ENCODE peak calls at places on chromosomes 16 and 17, in five cellular contexts. Q is T-helper 1 cell, M is caudate nucleus, K is AG08395, Z is Daoy. S is an unnamed sample.

GRCh38 chr16:11401161-11402050 is 56.1 kb downstream of the RMI2 start:
- DNase-seq in Q (no peak), M (no peak), K (no peak), Z (no peak), S (no peak)

GRCh38 chr17:80105762-80106161 is 4.4 kb downstream of the GAA start:
- DNase-seq in Q (no peak), M (no peak), K (peak), Z (no peak), S (no peak)

GRCh38 chr16:28877642-28877975 is 679 bp upstream of the ATP2A1 start:
- DNase-seq in Q (no peak), M (no peak), K (no peak), Z (no peak), S (no peak)

GRCh38 chr17:76793775-76794174 is 55.9 kb downstream of the MFSD11 start:
- DNase-seq in Q (no peak), M (no peak), K (peak), Z (peak), S (no peak)

GRCh38 chr16:57601801-57602478 is 26.5 kb upstream of the ADGRG1 start:
- DNase-seq in Q (no peak), M (no peak), K (no peak), Z (no peak), S (peak)

GRCh38 chr16:67236551-67237395 is 9.8 kb downstream of the TMEM208 start:
- DNase-seq in Q (peak), M (peak), K (peak), Z (peak), S (peak)

GRCh38 chr17:50169121-50169764 is 3.4 kb downstream of the SGCA start:
- DNase-seq in Q (peak), M (no peak), K (peak), Z (peak), S (peak)

GRCh38 chr16:82368041-82368440 is 198.0 kb upstream of the MPHOSPH6 start:
- DNase-seq in Q (no peak), M (peak), K (peak), Z (peak), S (no peak)

GRCh38 chr17:75036643-75037268 is 10.0 kb downstream of the ATP5PD start:
- DNase-seq in Q (peak), M (no peak), K (peak), Z (peak), S (peak)

GRCh38 chr16:22646948-22647556 is 136.4 kb downstream of the NPIPB5 start:
- DNase-seq in Q (no peak), M (no peak), K (no peak), Z (no peak), S (no peak)

GRCh38 chr16:75106351-75107274 is 10.0 kb downstream of the LDHD start:
- DNase-seq in Q (no peak), M (no peak), K (no peak), Z (no peak), S (no peak)

GRCh38 chr17:38540514-38540913 is 65.2 kb downstream of the SRCIN1 start:
- DNase-seq in Q (no peak), M (no peak), K (no peak), Z (no peak), S (no peak)

GRCh38 chr16:88202207-88202745 is 180.5 kb upstream of the ZNF469 start:
- DNase-seq in Q (no peak), M (no peak), K (no peak), Z (no peak), S (no peak)

GRCh38 chr17:41103896-41104295 is 1.3 kb upstream of the KRTAP4-9 start:
- DNase-seq in Q (no peak), M (no peak), K (no peak), Z (no peak), S (no peak)

GRCh38 chr16:86061318-86061695 is 162.3 kb downstream of the IRF8 start:
- DNase-seq in Q (no peak), M (no peak), K (no peak), Z (no peak), S (no peak)

GRCh38 chr16:82317411-82318168 is 147.6 kb upstream of the MPHOSPH6 start:
- DNase-seq in Q (no peak), M (no peak), K (no peak), Z (no peak), S (no peak)

GRCh38 chr17:59521465-59522126 is 43.8 kb upstream of the DHX40 start:
- DNase-seq in Q (peak), M (no peak), K (peak), Z (peak), S (peak)

GRCh38 chr16:23629516-23629915 is 11.6 kb downstream of the PALB2 start:
- DNase-seq in Q (no peak), M (no peak), K (no peak), Z (no peak), S (no peak)

GRCh38 chr17:33241390-33241789 is 51.7 kb downstream of the ASIC2 start:
- DNase-seq in Q (no peak), M (no peak), K (peak), Z (peak), S (no peak)

GRCh38 chr17:5781236-5781927 is 197.1 kb upstream of the NLRP1 start:
- DNase-seq in Q (no peak), M (peak), K (no peak), Z (no peak), S (no peak)

GRCh38 chr17:78231991-78232759 is 744 bp downstream of the TMEM235 start:
- DNase-seq in Q (no peak), M (no peak), K (no peak), Z (peak), S (peak)

GRCh38 chr16:3095869-3096268 is 3.2 kb downstream of the ZSCAN10 start:
- DNase-seq in Q (peak), M (no peak), K (no peak), Z (no peak), S (no peak)

GRCh38 chr17:16027708-16028584 is 28.3 kb downstream of the TTC19 start:
- DNase-seq in Q (no peak), M (no peak), K (peak), Z (peak), S (no peak)

GRCh38 chr16:19559242-19559910 is 3.9 kb downstream of the VPS35L start:
- DNase-seq in Q (peak), M (no peak), K (peak), Z (peak), S (no peak)

GRCh38 chr16:2324296-2324859 is 16.1 kb downstream of the ABCA3 start:
- DNase-seq in Q (no peak), M (no peak), K (no peak), Z (no peak), S (no peak)

GRCh38 chr17:67461228-67461780 is 84.2 kb downstream of the PITPNC1 start:
- DNase-seq in Q (no peak), M (no peak), K (no peak), Z (no peak), S (no peak)

GRCh38 chr16:68396481-68396880 is 51.8 kb downstream of the SMPD3 start:
- DNase-seq in Q (peak), M (no peak), K (peak), Z (peak), S (peak)

GRCh38 chr17:21248495-21248894 is 4.7 kb downstream of the NATD1 start:
- DNase-seq in Q (no peak), M (no peak), K (no peak), Z (no peak), S (no peak)

S was measured in CD4-positive, alpha-beta T cell.